ENCODE peak calls at places on chromosomes 2 and 18, in four cellular contexts. One of them, this sample, is unnamed.

GRCh38 chr2:113192459-113193100 is 18.8 kb downstream of the PSD4 start:
- DNase-seq in MM.1S: no peak
- DNase-seq in GM23338: peak
- DNase-seq in adrenal gland: no peak
- DNase-seq in this sample: no peak

GRCh38 chr18:51624311-51624710 is 426.8 kb upstream of the MEX3C start:
- DNase-seq in GM23338: no peak
- DNase-seq in adrenal gland: no peak
- DNase-seq in MM.1S: no peak
- DNase-seq in this sample: no peak

GRCh38 chr2:19649785-19650380 is 251.9 kb downstream of the TTC32 start:
- DNase-seq in MM.1S: no peak
- DNase-seq in adrenal gland: no peak
- DNase-seq in GM23338: no peak
- DNase-seq in this sample: peak

GRCh38 chr2:190656301-190656700 is 7.4 kb downstream of the NAB1 start:
- DNase-seq in MM.1S: no peak
- DNase-seq in adrenal gland: no peak
- DNase-seq in GM23338: no peak
- DNase-seq in this sample: peak

GRCh38 chr18:39835303-39836030 is 2119.6 kb upstream of the PIK3C3 start:
- DNase-seq in adrenal gland: no peak
- DNase-seq in MM.1S: no peak
- DNase-seq in GM23338: peak
- DNase-seq in this sample: no peak

GRCh38 chr2:28274911-28275685 is 117.6 kb upstream of the FOSL2 start:
- DNase-seq in MM.1S: no peak
- DNase-seq in GM23338: no peak
- DNase-seq in adrenal gland: peak
- DNase-seq in this sample: no peak

GRCh38 chr2:236728916-236729670 is 159.5 kb downstream of the ACKR3 start:
- DNase-seq in adrenal gland: no peak
- DNase-seq in GM23338: no peak
- DNase-seq in MM.1S: no peak
- DNase-seq in this sample: no peak

GRCh38 chr2:98489971-98490962 is 45.6 kb downstream of the INPP4A start:
- DNase-seq in GM23338: no peak
- DNase-seq in adrenal gland: no peak
- DNase-seq in MM.1S: peak
- DNase-seq in this sample: no peak

GRCh38 chr2:62669180-62669579 is 36.3 kb upstream of the EHBP1 start:
- DNase-seq in GM23338: no peak
- DNase-seq in MM.1S: no peak
- DNase-seq in adrenal gland: no peak
- DNase-seq in this sample: no peak

GRCh38 chr2:62675062-62675461 is 30.5 kb upstream of the EHBP1 start:
- DNase-seq in adrenal gland: no peak
- DNase-seq in MM.1S: no peak
- DNase-seq in GM23338: no peak
- DNase-seq in this sample: no peak

DNA sequence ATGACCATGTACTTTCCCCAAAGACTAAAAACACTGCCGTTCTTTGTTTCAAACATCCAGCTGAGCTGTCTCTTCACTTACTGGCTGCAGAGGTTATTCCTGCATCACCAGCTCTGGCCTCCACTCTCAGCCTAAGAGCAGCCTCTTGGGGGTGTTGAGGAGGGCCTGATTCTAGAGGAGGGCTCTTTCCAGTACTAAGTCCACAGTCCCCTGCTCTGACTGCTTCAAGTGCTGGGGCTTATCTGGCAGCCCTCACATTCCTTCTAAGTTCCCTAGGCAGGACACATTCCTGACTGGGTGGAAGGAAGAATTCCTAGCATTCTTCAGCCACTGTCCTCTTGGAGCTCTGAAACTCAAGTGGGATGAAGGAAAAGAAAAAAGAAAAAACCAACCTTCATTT is 32.9 kb upstream of the EHBP1 start:
- DNase-seq in adrenal gland: no peak
- DNase-seq in MM.1S: no peak
- DNase-seq in GM23338: peak
- DNase-seq in this sample: peak
- H3K27ac ChIP-seq in adrenal gland: peak
- H3K27ac ChIP-seq in MM.1S: no peak
- H3K27ac ChIP-seq in GM23338: no peak
- H3K27ac ChIP-seq in this sample: peak

GRCh38 chr2:239757154-239757760 is 267.9 kb downstream of the NDUFA10 start:
- DNase-seq in GM23338: no peak
- DNase-seq in MM.1S: no peak
- DNase-seq in adrenal gland: no peak
- DNase-seq in this sample: no peak
- H3K27ac ChIP-seq in GM23338: no peak
- H3K27ac ChIP-seq in MM.1S: peak
- H3K27ac ChIP-seq in adrenal gland: no peak
- H3K27ac ChIP-seq in this sample: no peak

DNA sequence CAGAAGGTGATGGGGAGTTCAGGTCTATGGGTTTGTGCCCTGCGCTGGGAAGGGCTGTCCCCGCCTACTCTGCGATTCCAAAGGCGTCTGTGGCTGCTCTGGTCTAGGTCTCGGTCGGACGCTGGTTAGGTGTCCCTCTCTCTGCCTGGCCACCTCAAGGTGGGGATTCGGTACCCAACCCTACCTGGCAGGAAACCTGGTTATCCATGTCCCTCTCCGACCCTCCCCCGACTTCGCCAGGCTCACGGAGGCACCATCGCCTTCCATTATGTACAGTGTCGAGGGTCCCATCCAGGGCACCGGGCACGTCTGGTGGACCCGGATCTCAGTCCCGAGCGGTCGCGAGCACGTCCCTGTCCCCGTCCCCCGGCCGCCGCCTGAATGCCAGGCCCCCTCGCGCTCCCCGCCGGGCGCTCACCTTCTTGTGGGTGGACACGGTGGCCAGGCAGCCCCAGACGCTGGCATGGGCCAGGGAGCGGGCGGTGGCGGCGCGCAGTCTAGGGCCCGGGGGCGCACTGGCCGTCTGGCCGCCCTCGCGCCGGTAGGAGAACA is 628 bp downstream of the CREG2 start:
- DNase-seq in adrenal gland: no peak
- DNase-seq in GM23338: peak
- DNase-seq in MM.1S: no peak
- DNase-seq in this sample: no peak
- H3K27ac ChIP-seq in adrenal gland: no peak
- H3K27ac ChIP-seq in GM23338: no peak
- H3K27ac ChIP-seq in MM.1S: no peak
- H3K27ac ChIP-seq in this sample: no peak

GRCh38 chr18:12423820-12424219 is 16.1 kb downstream of the PRELID3A start:
- DNase-seq in GM23338: no peak
- DNase-seq in MM.1S: no peak
- DNase-seq in adrenal gland: no peak
- DNase-seq in this sample: no peak

GRCh38 chr18:12422936-12423335 is 15.2 kb downstream of the PRELID3A start:
- DNase-seq in GM23338: peak
- DNase-seq in adrenal gland: no peak
- DNase-seq in MM.1S: no peak
- DNase-seq in this sample: no peak

GRCh38 chr18:12423393-12423792 is 15.7 kb downstream of the PRELID3A start:
- DNase-seq in MM.1S: no peak
- DNase-seq in adrenal gland: no peak
- DNase-seq in GM23338: no peak
- DNase-seq in this sample: no peak

GRCh38 chr18:12421732-12422131 is 14.0 kb downstream of the PRELID3A start:
- DNase-seq in adrenal gland: no peak
- DNase-seq in MM.1S: no peak
- DNase-seq in GM23338: peak
- DNase-seq in this sample: no peak

DNA sequence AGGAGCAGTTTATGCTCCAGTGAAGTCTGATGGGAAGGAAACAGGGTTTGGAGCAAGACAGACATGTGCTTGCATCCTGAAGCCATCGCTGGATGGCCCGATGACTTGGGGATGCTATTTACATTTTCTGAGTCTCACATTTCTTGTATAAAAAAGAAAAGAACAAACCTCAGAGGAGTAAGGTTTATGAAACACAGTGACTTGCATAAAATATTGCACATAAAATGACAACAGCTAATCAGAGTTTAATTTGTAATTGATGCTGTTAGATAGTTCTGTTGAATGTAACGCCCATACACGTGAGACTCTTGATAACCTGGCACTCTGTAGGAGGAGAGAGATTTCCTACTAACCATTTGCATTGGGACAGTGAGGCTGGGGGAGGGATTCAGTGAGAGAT is 16.5 kb downstream of the PRELID3A start:
- DNase-seq in MM.1S: no peak
- DNase-seq in GM23338: no peak
- DNase-seq in adrenal gland: no peak
- DNase-seq in this sample: no peak
- H3K27ac ChIP-seq in MM.1S: no peak
- H3K27ac ChIP-seq in GM23338: no peak
- H3K27ac ChIP-seq in adrenal gland: no peak
- H3K27ac ChIP-seq in this sample: no peak